ENCODE peak calls at places on chromosomes 11 and 22, in five cellular contexts. E is left ventricle myocardium inferior, L is thyroid gland, M is tibial artery, Q is pancreas. B is an unnamed sample.

GRCh38 chr11:7600205-7600775 is 73.0 kb downstream of the CYB5R2 start:
- DNase-seq in E (no peak), L (no peak), M (peak; percentile 80), Q (peak; percentile 46), B (no peak)

GRCh38 chr11:62464655-62465054 is 45.8 kb downstream of the SCGB1A1 start:
- DNase-seq in E (no peak), L (peak; percentile 29), M (no peak), Q (no peak), B (no peak)

GRCh38 chr11:132623496-132623895 is 908.8 kb downstream of the OPCML start:
- DNase-seq in E (no peak), L (no peak), M (no peak), Q (no peak), B (no peak)

GRCh38 chr11:13486926-13487660 is 8.7 kb downstream of the PTH start:
- DNase-seq in E (peak; percentile 63), L (peak; percentile 69), M (no peak), Q (peak; percentile 74), B (peak; percentile 73)

GRCh38 chr11:72353861-72354260 is 80.5 kb downstream of the CLPB start:
- DNase-seq in E (no peak), L (no peak), M (no peak), Q (no peak), B (no peak)

GRCh38 chr11:114168691-114169090 is 109.2 kb downstream of the ZBTB16 start:
- DNase-seq in E (no peak), L (no peak), M (no peak), Q (no peak), B (peak; percentile 70)

GRCh38 chr11:69127091-69127850 is 28.5 kb upstream of the SMIM38 start:
- DNase-seq in E (no peak), L (no peak), M (peak; percentile 72), Q (peak; percentile 76), B (no peak)

GRCh38 chr11:35029979-35030378 is 109.0 kb upstream of the CD44 start:
- DNase-seq in E (no peak), L (no peak), M (no peak), Q (no peak), B (no peak)

GRCh38 chr11:128843198-128843766 is 23.8 kb downstream of the KCNJ1 start:
- DNase-seq in E (no peak), L (no peak), M (no peak), Q (no peak), B (no peak)

GRCh38 chr22:18044548-18045271 is 20.3 kb upstream of the MICAL3 start:
- DNase-seq in E (peak; percentile 80), L (no peak), M (peak; percentile 82), Q (peak; percentile 81), B (peak; percentile 60)

GRCh38 chr22:18050065-18050464 is 25.7 kb upstream of the MICAL3 start:
- DNase-seq in E (no peak), L (no peak), M (no peak), Q (no peak), B (no peak)

GRCh38 chr22:18048041-18048440 is 23.7 kb upstream of the MICAL3 start:
- DNase-seq in E (no peak), L (no peak), M (no peak), Q (no peak), B (no peak)

GRCh38 chr22:18045794-18046193 is 21.4 kb upstream of the MICAL3 start:
- DNase-seq in E (no peak), L (no peak), M (no peak), Q (no peak), B (no peak)

DNA sequence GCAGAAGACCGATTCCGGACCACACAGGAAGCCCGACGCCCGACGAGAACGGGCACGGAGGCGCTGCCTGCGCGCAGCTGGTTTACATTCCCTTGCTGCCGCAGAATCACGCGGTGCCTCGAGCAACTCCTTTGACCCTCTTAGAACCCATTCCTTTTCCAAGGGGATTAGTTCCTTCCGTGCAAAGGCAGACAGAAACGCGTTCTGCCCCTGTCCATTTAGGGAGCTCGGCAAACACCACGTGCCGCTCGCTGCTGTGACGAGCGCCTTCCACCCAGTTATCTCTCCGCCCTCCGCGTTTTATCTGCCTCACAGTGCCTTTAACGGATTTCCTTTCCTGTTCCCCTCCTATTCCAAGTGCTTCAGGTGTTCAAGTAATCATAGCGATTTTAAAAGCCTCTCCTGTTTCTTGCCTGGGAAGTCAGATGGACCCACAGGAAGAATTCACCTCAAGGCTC is 24.1 kb upstream of the MICAL3 start:
- DNase-seq in E (no peak), L (no peak), M (peak; percentile 42), Q (no peak), B (peak; percentile 32)
- H3K4me3 ChIP-seq in E (peak overlapping the region; percentile 33), L (no peak overlapping the region), M (no peak overlapping the region), Q (no peak overlapping the region), B (no peak overlapping the region)

GRCh38 chr11:9663699-9664275 is at the start of gene SWAP70:
- DNase-seq in E (peak; percentile 91), L (peak; percentile 91), M (peak; percentile 95), Q (peak; percentile 92), B (peak; percentile 92)
- TF ChIP-seq CTCF in E (peak; percentile 74), L (no peak), M (peak; percentile 58), Q (peak; percentile 26), B (no peak)

GRCh38 chr11:95097209-95097608 is 7.6 kb downstream of the ENDOD1 start:
- DNase-seq in E (no peak), L (no peak), M (no peak), Q (no peak), B (no peak)

GRCh38 chr11:95095858-95096587 is 6.4 kb downstream of the ENDOD1 start:
- DNase-seq in E (no peak), L (no peak), M (no peak), Q (no peak), B (no peak)

GRCh38 chr11:95092549-95093324 is 3.1 kb downstream of the ENDOD1 start:
- DNase-seq in E (no peak), L (peak; percentile 19), M (no peak), Q (no peak), B (peak; percentile 55)

GRCh38 chr11:95091663-95092062 is 2.0 kb downstream of the ENDOD1 start:
- DNase-seq in E (no peak), L (no peak), M (no peak), Q (no peak), B (no peak)

GRCh38 chr11:95093548-95093947 is 3.9 kb downstream of the ENDOD1 start:
- DNase-seq in E (no peak), L (no peak), M (no peak), Q (no peak), B (no peak)
- H3K4me1 ChIP-seq in E (peaks cover 73% of the 10 kb centered on the region), L (peaks cover 17% of the 10 kb centered on the region), M (peaks cover 87% of the 10 kb centered on the region), Q (no peaks in the 10 kb centered on the region), B (peaks cover 35% of the 10 kb centered on the region)

DNA sequence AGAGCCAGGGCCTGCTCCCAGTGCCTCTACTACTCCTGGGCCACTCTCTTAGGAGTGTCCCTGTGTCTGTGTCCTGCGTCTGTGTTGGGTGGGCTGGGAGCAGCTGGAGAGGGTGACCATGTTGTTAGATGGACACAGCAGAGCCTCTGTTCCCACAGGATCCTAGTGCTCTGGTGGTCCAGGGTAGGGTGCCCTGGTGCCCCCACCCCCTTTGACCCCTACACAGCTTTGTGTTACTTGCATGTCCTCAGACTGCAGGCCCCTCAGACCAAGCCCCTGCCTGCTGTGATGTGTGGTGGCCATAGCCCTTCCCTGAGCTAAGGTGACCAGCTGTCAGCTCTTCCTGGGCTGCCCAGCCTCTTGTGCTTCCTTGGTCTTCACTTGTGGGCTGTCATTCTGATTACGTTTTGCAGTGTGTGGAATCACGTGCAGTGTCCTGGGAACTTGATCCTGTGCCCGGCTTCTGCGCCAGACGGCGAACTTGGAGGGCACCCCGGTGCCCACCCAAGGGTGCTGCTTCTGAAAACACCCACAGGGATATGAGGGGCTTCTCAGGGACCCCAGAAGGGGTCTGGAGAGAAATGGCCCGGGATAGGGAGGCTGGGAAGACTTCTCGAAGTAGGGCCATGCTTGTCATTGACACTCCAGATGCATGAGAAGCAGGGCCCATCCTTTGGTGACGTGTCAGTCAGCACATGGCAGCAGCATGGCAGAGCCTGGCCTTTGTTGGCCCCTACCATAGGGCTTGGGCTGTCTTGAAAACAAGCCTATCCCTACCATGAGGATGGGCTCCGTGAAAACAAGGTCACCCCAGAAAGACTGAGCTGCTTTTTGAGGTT is 1.5 kb downstream of the TANGO2 start:
- DNase-seq in E (no peak), L (no peak), M (no peak), Q (no peak), B (no peak)
- H3K4me3 ChIP-seq in E (peak overlapping the region; percentile 99), L (peak overlapping the region; percentile 99), M (peak overlapping the region; percentile 82), Q (no peak overlapping the region), B (no peak overlapping the region)